ENCODE peak calls at places on chromosomes 7 and 10, in six cellular contexts. B, Y, C, H, E and S are unnamed samples.

GRCh38 chr7:55335151-55335550 is 30.0 kb upstream of the LANCL2 start:
- DNase-seq in B (no peak), Y (no peak), C (no peak), H (no peak), E (no peak), S (no peak)

GRCh38 chr10:59991661-59992060 is 85.3 kb upstream of the CCDC6 start:
- DNase-seq in B (peak; percentile 57), Y (no peak), C (peak; percentile 59), H (no peak), E (no peak), S (peak; percentile 48)

GRCh38 chr10:86815035-86815617 is 58.7 kb downstream of the BMPR1A start:
- DNase-seq in B (peak; percentile 11), Y (no peak), C (no peak), H (no peak), E (no peak), S (no peak)

GRCh38 chr10:80453715-80454525 is at the start of gene TSPAN14:
- DNase-seq in B (peak; percentile 71), Y (peak; percentile 88), C (peak; percentile 40), H (peak; percentile 55), E (peak; percentile 32), S (peak; percentile 64)

GRCh38 chr7:2968176-2968575 is 75.5 kb downstream of the CARD11 start:
- DNase-seq in B (no peak), Y (peak; percentile 35), C (no peak), H (no peak), E (no peak), S (no peak)

GRCh38 chr10:3838723-3839437 is 53.9 kb upstream of the KLF6 start:
- DNase-seq in B (no peak), Y (no peak), C (no peak), H (no peak), E (no peak), S (no peak)

GRCh38 chr10:49241365-49241764 is 53.2 kb upstream of the TMEM273 start:
- DNase-seq in B (no peak), Y (no peak), C (no peak), H (no peak), E (no peak), S (no peak)

GRCh38 chr7:151796871-151797270 is 80.0 kb downstream of the PRKAG2 start:
- DNase-seq in B (peak; percentile 45), Y (no peak), C (no peak), H (no peak), E (no peak), S (no peak)